ENCODE peak calls at places on chromosomes 11 and 22, in ten cellular contexts. T is coronary artery; F is effector memory CD8-positive, alpha-beta T cell; E is activated T-cell treated with anti-CD3 and anti-CD28 coated beads, Interleukin-2, amount 50 U/mL, for 24 hours; G is NCI-H446 treated with DMSO at 0.1 percent for 48 hours; D is fibroblast of the conjunctiva; Y is CD4-positive, alpha-beta T cell; Z is D341Med; M is stimulated activated CD8-positive, alpha-beta memory T cell treated with anti-CD3 and anti-CD28 coated beads, Interleukin-4, amount 100 ng/mL, for 48 hours; S is PC-9. I is an unnamed sample.

GRCh38 chr11:128774593-128774992 is 80.7 kb downstream of the FLI1 start:
- DNase-seq in T (no peak), F (no peak), E (no peak), G (no peak), D (no peak), Y (no peak), Z (no peak), M (no peak), S (no peak), I (no peak)

GRCh38 chr11:106398396-106399074 is 321.1 kb downstream of the AASDHPPT start:
- DNase-seq in T (no peak), F (no peak), E (no peak), G (peak; percentile 76), D (no peak), Y (no peak), Z (no peak), M (no peak), S (no peak), I (no peak)

GRCh38 chr22:19658057-19658966 is 56.0 kb upstream of the SEPTIN5 start:
- DNase-seq in T (no peak), F (no peak), E (no peak), G (no peak), D (no peak), Y (no peak), Z (no peak), M (no peak), S (no peak), I (no peak)

GRCh38 chr11:128802358-128802981 is 64.6 kb downstream of the KCNJ1 start:
- DNase-seq in T (no peak), F (no peak), E (no peak), G (no peak), D (no peak), Y (no peak), Z (no peak), M (no peak), S (peak; percentile 15), I (peak; percentile 21)

GRCh38 chr22:48748113-48748859 is 1079.4 kb downstream of the BRD1 start:
- DNase-seq in T (peak; percentile 71), F (no peak), E (peak; percentile 9), G (no peak), D (no peak), Y (no peak), Z (no peak), M (no peak), S (no peak), I (no peak)

GRCh38 chr22:47289316-47289985 is 527.0 kb downstream of the TBC1D22A start:
- DNase-seq in T (no peak), F (no peak), E (no peak), G (no peak), D (no peak), Y (no peak), Z (no peak), M (no peak), S (no peak), I (no peak)

GRCh38 chr11:32635819-32636218 is 52.2 kb downstream of the EIF3M start:
- DNase-seq in T (no peak), F (no peak), E (no peak), G (no peak), D (no peak), Y (no peak), Z (no peak), M (no peak), S (no peak), I (no peak)

GRCh38 chr22:30209642-30210041 is 36.9 kb downstream of the LIF start:
- DNase-seq in T (no peak), F (no peak), E (no peak), G (no peak), D (no peak), Y (no peak), Z (no peak), M (no peak), S (no peak), I (no peak)

GRCh38 chr11:69877235-69877634 is 58.0 kb upstream of the FGF3 start:
- DNase-seq in T (peak; percentile 60), F (no peak), E (peak; percentile 9), G (no peak), D (no peak), Y (no peak), Z (peak; percentile 7), M (peak; percentile 2), S (no peak), I (no peak)

GRCh38 chr11:130162733-130163132 is 3.2 kb downstream of the ST14 start:
- DNase-seq in T (no peak), F (no peak), E (no peak), G (no peak), D (no peak), Y (no peak), Z (no peak), M (peak; percentile 42), S (no peak), I (no peak)

GRCh38 chr11:57001674-57002401 is 13.1 kb downstream of the OR5AK2 start:
- DNase-seq in T (no peak), F (no peak), E (no peak), G (no peak), D (no peak), Y (no peak), Z (no peak), M (no peak), S (no peak), I (no peak)

GRCh38 chr22:26884921-26885320 is 227.5 kb downstream of the MIAT start:
- DNase-seq in T (peak; percentile 90), F (no peak), E (no peak), G (no peak), D (no peak), Y (no peak), Z (no peak), M (no peak), S (no peak), I (no peak)

GRCh38 chr11:62747475-62748160 is 6.3 kb downstream of the ZBTB3 start:
- DNase-seq in T (no peak), F (no peak), E (no peak), G (no peak), D (no peak), Y (no peak), Z (no peak), M (no peak), S (no peak), I (no peak)

GRCh38 chr11:117822031-117822521 is 2.5 kb downstream of the FXYD2 start:
- DNase-seq in T (peak; percentile 73), F (no peak), E (peak; percentile 77), G (no peak), D (no peak), Y (peak; percentile 51), Z (peak; percentile 80), M (peak; percentile 82), S (peak; percentile 31), I (no peak)

GRCh38 chr22:37340331-37341262 is 58.3 kb downstream of the CYTH4 start:
- DNase-seq in T (no peak), F (no peak), E (no peak), G (no peak), D (no peak), Y (no peak), Z (no peak), M (no peak), S (no peak), I (no peak)

GRCh38 chr11:128568166-128568778 is 19.1 kb downstream of the ETS1 start:
- DNase-seq in T (no peak), F (no peak), E (no peak), G (no peak), D (no peak), Y (no peak), Z (no peak), M (no peak), S (no peak), I (no peak)

GRCh38 chr11:61700221-61700620 is 20.0 kb downstream of the DAGLA start:
- DNase-seq in T (no peak), F (no peak), E (no peak), G (no peak), D (peak; percentile 30), Y (no peak), Z (no peak), M (no peak), S (peak; percentile 94), I (peak; percentile 38)

I was measured in HCT116.